ENCODE peak calls at places on chromosomes 12 and 14, in five cellular contexts. U is T-helper 22 cell, Z is T-cell, B is RCC 7860, R is amygdala. G is an unnamed sample.
A peak's percentile ranks its signal among the peaks of the same experiment; 100 is the strongest.

GRCh38 chr12:113002676-113003075 is 24.4 kb downstream of the OAS2 start:
- DNase-seq in U (no peak), Z (no peak), B (no peak), R (no peak), G (no peak)

GRCh38 chr14:24367506-24368214 is at the start of gene NFATC4:
- DNase-seq in U (no peak), Z (no peak), B (no peak), R (no peak), G (peak; percentile 43)

GRCh38 chr14:101876539-101876938 is 87.8 kb upstream of the DYNC1H1 start:
- DNase-seq in U (peak; percentile 76), Z (peak; percentile 72), B (no peak), R (no peak), G (no peak)

GRCh38 chr12:132558861-132559623 is 51.3 kb downstream of the LRCOL1 start:
- DNase-seq in U (no peak), Z (no peak), B (peak; percentile 75), R (no peak), G (no peak)

GRCh38 chr12:76586764-76587395 is 27.3 kb upstream of the OSBPL8 start:
- DNase-seq in U (no peak), Z (peak; percentile 37), B (no peak), R (no peak), G (peak; percentile 11)

GRCh38 chr12:24960222-24960855 is 11.4 kb upstream of the BCAT1 start:
- DNase-seq in U (no peak), Z (peak; percentile 1), B (peak; percentile 31), R (no peak), G (no peak)

GRCh38 chr14:21300892-21301291 is 21.0 kb downstream of the RPGRIP1 start:
- DNase-seq in U (no peak), Z (no peak), B (no peak), R (no peak), G (no peak)

GRCh38 chr12:113537751-113538087 is 66.0 kb upstream of the LHX5 start:
- DNase-seq in U (no peak), Z (no peak), B (no peak), R (no peak), G (no peak)

GRCh38 chr14:69259531-69260245 is at the start of gene GALNT16:
- DNase-seq in U (no peak), Z (no peak), B (no peak), R (no peak), G (peak; percentile 62)

GRCh38 chr12:130142736-130143135 is 19.5 kb upstream of the FZD10 start:
- DNase-seq in U (no peak), Z (no peak), B (no peak), R (no peak), G (no peak)

GRCh38 chr14:96502621-96503251 is 554 bp downstream of the PAPOLA start:
- DNase-seq in U (no peak), Z (no peak), B (no peak), R (peak; percentile 43), G (peak; percentile 55)

GRCh38 chr12:63967358-63967757 is 122.9 kb downstream of the SRGAP1 start:
- DNase-seq in U (no peak), Z (no peak), B (peak; percentile 73), R (no peak), G (no peak)

GRCh38 chr14:71933026-71933587 is 878 bp downstream of the RGS6 start:
- DNase-seq in U (no peak), Z (no peak), B (no peak), R (no peak), G (no peak)

GRCh38 chr14:61860294-61860918 is 98.2 kb downstream of the SNAPC1 start:
- DNase-seq in U (no peak), Z (peak; percentile 48), B (no peak), R (no peak), G (peak; percentile 36)

GRCh38 chr14:78297843-78298242 is 127.7 kb downstream of the NRXN3 start:
- DNase-seq in U (no peak), Z (no peak), B (no peak), R (no peak), G (no peak)

GRCh38 chr14:52949711-52950409 is 990 bp downstream of the FERMT2 start:
- DNase-seq in U (no peak), Z (no peak), B (peak; percentile 18), R (no peak), G (peak; percentile 38)

GRCh38 chr12:50043854-50044253 is 13.5 kb upstream of the ASIC1 start:
- DNase-seq in U (no peak), Z (no peak), B (no peak), R (no peak), G (no peak)